ENCODE peak calls at places on chromosome 1, in eight cellular contexts. One of them, this sample, is unnamed.

GRCh38 chr1:223657978-223658377 is 7.5 kb downstream of the CAPN8 start:
- DNase-seq in neural progenitor cell: no peak
- DNase-seq in GM23338: no peak
- DNase-seq in OCI-LY7: no peak
- DNase-seq in MM.1S: no peak
- DNase-seq in SK-N-SH: no peak
- DNase-seq in GM23248: no peak
- DNase-seq in PC-3: no peak
- DNase-seq in this sample: no peak

GRCh38 chr1:52341861-52342260 is 24.1 kb downstream of the CC2D1B start:
- DNase-seq in neural progenitor cell: no peak
- DNase-seq in GM23338: no peak
- DNase-seq in OCI-LY7: no peak
- DNase-seq in MM.1S: no peak
- DNase-seq in SK-N-SH: no peak
- DNase-seq in GM23248: no peak
- DNase-seq in PC-3: no peak
- DNase-seq in this sample: no peak

GRCh38 chr1:180893614-180894013 is 19.1 kb upstream of the KIAA1614 start:
- DNase-seq in neural progenitor cell: no peak
- DNase-seq in GM23338: no peak
- DNase-seq in OCI-LY7: no peak
- DNase-seq in MM.1S: no peak
- DNase-seq in SK-N-SH: no peak
- DNase-seq in GM23248: no peak
- DNase-seq in PC-3: no peak
- DNase-seq in this sample: no peak

GRCh38 chr1:205750683-205751651 is 985 bp upstream of the NUCKS1 start:
- DNase-seq in neural progenitor cell: peak; percentile 10
- DNase-seq in GM23338: peak; percentile 67
- DNase-seq in OCI-LY7: no peak
- DNase-seq in MM.1S: no peak
- DNase-seq in SK-N-SH: no peak
- DNase-seq in GM23248: no peak
- DNase-seq in PC-3: no peak
- DNase-seq in this sample: peak; percentile 13

GRCh38 chr1:2192031-2192995 is 2.3 kb downstream of the FAAP20 start:
- DNase-seq in neural progenitor cell: no peak
- DNase-seq in GM23338: no peak
- DNase-seq in OCI-LY7: no peak
- DNase-seq in MM.1S: no peak
- DNase-seq in SK-N-SH: no peak
- DNase-seq in GM23248: peak; percentile 92
- DNase-seq in PC-3: no peak
- DNase-seq in this sample: peak; percentile 64

GRCh38 chr1:152167835-152168534 is 9.0 kb upstream of the RPTN start:
- DNase-seq in neural progenitor cell: no peak
- DNase-seq in GM23338: no peak
- DNase-seq in OCI-LY7: no peak
- DNase-seq in MM.1S: no peak
- DNase-seq in SK-N-SH: no peak
- DNase-seq in GM23248: peak; percentile 89
- DNase-seq in PC-3: peak; percentile 46
- DNase-seq in this sample: no peak

GRCh38 chr1:117058810-117059209 is 1.3 kb upstream of the TTF2 start:
- DNase-seq in neural progenitor cell: no peak
- DNase-seq in GM23338: no peak
- DNase-seq in OCI-LY7: peak; percentile 25
- DNase-seq in MM.1S: no peak
- DNase-seq in SK-N-SH: no peak
- DNase-seq in GM23248: no peak
- DNase-seq in PC-3: peak; percentile 11
- DNase-seq in this sample: no peak

GRCh38 chr1:218538341-218538740 is 193.2 kb downstream of the TGFB2 start:
- DNase-seq in neural progenitor cell: no peak
- DNase-seq in GM23338: no peak
- DNase-seq in OCI-LY7: no peak
- DNase-seq in MM.1S: no peak
- DNase-seq in SK-N-SH: no peak
- DNase-seq in GM23248: no peak
- DNase-seq in PC-3: no peak
- DNase-seq in this sample: no peak

GRCh38 chr1:66335125-66335524 is 198.8 kb upstream of the SGIP1 start:
- DNase-seq in neural progenitor cell: no peak
- DNase-seq in GM23338: no peak
- DNase-seq in OCI-LY7: no peak
- DNase-seq in MM.1S: no peak
- DNase-seq in SK-N-SH: no peak
- DNase-seq in GM23248: no peak
- DNase-seq in PC-3: no peak
- DNase-seq in this sample: no peak

GRCh38 chr1:201531551-201532425 is 7.1 kb upstream of the NAV1 start:
- DNase-seq in neural progenitor cell: peak; percentile 22
- DNase-seq in GM23338: peak; percentile 29
- DNase-seq in OCI-LY7: no peak
- DNase-seq in MM.1S: no peak
- DNase-seq in SK-N-SH: peak; percentile 48
- DNase-seq in GM23248: peak; percentile 51
- DNase-seq in PC-3: no peak
- DNase-seq in this sample: no peak

GRCh38 chr1:2411801-2412394 is 466 bp downstream of the PEX10 start:
- DNase-seq in neural progenitor cell: no peak
- DNase-seq in GM23338: no peak
- DNase-seq in OCI-LY7: peak; percentile 21
- DNase-seq in MM.1S: no peak
- DNase-seq in SK-N-SH: no peak
- DNase-seq in GM23248: peak; percentile 40
- DNase-seq in PC-3: peak; percentile 37
- DNase-seq in this sample: no peak

GRCh38 chr1:33348676-33349080 is 27.8 kb upstream of the A3GALT2 start:
- DNase-seq in neural progenitor cell: no peak
- DNase-seq in GM23338: no peak
- DNase-seq in OCI-LY7: no peak
- DNase-seq in MM.1S: peak; percentile 10
- DNase-seq in SK-N-SH: peak; percentile 50
- DNase-seq in GM23248: peak; percentile 46
- DNase-seq in PC-3: no peak
- DNase-seq in this sample: no peak

GRCh38 chr1:161200992-161201827 is 957 bp upstream of the NDUFS2 start:
- DNase-seq in neural progenitor cell: no peak
- DNase-seq in GM23338: peak; percentile 42
- DNase-seq in OCI-LY7: no peak
- DNase-seq in MM.1S: no peak
- DNase-seq in SK-N-SH: no peak
- DNase-seq in GM23248: peak; percentile 86
- DNase-seq in PC-3: no peak
- DNase-seq in this sample: no peak

GRCh38 chr1:93123141-93123783 is 44.2 kb downstream of the MTF2 start:
- DNase-seq in neural progenitor cell: no peak
- DNase-seq in GM23338: no peak
- DNase-seq in OCI-LY7: no peak
- DNase-seq in MM.1S: no peak
- DNase-seq in SK-N-SH: no peak
- DNase-seq in GM23248: no peak
- DNase-seq in PC-3: no peak
- DNase-seq in this sample: no peak

GRCh38 chr1:12188115-12188514 is 21.3 kb downstream of the TNFRSF1B start:
- DNase-seq in neural progenitor cell: no peak
- DNase-seq in GM23338: peak; percentile 61
- DNase-seq in OCI-LY7: no peak
- DNase-seq in MM.1S: no peak
- DNase-seq in SK-N-SH: no peak
- DNase-seq in GM23248: no peak
- DNase-seq in PC-3: no peak
- DNase-seq in this sample: no peak

GRCh38 chr1:103333141-103333540 is 192.4 kb upstream of the RNPC3 start:
- DNase-seq in neural progenitor cell: no peak
- DNase-seq in GM23338: no peak
- DNase-seq in OCI-LY7: no peak
- DNase-seq in MM.1S: peak; percentile 82
- DNase-seq in SK-N-SH: no peak
- DNase-seq in GM23248: no peak
- DNase-seq in PC-3: no peak
- DNase-seq in this sample: no peak

GRCh38 chr1:222105393-222105737 is 363.5 kb upstream of the DUSP10 start:
- DNase-seq in neural progenitor cell: no peak
- DNase-seq in GM23338: no peak
- DNase-seq in OCI-LY7: no peak
- DNase-seq in MM.1S: no peak
- DNase-seq in SK-N-SH: no peak
- DNase-seq in GM23248: no peak
- DNase-seq in PC-3: peak; percentile 86
- DNase-seq in this sample: peak; percentile 47

GRCh38 chr1:2104621-2105427 is 54.6 kb downstream of the PRKCZ start:
- DNase-seq in neural progenitor cell: peak; percentile 41
- DNase-seq in GM23338: peak; percentile 59
- DNase-seq in OCI-LY7: no peak
- DNase-seq in MM.1S: no peak
- DNase-seq in SK-N-SH: peak; percentile 67
- DNase-seq in GM23248: peak; percentile 23
- DNase-seq in PC-3: no peak
- DNase-seq in this sample: peak; percentile 78

GRCh38 chr1:35838693-35839245 is 31.0 kb downstream of the AGO4 start:
- DNase-seq in neural progenitor cell: no peak
- DNase-seq in GM23338: no peak
- DNase-seq in OCI-LY7: no peak
- DNase-seq in MM.1S: no peak
- DNase-seq in SK-N-SH: no peak
- DNase-seq in GM23248: peak; percentile 21
- DNase-seq in PC-3: no peak
- DNase-seq in this sample: no peak
- TF ChIP-seq EZH2phosphoT487 in neural progenitor cell: no peak
- TF ChIP-seq EZH2phosphoT487 in GM23338: no peak
- TF ChIP-seq EZH2phosphoT487 in OCI-LY7: no peak
- TF ChIP-seq EZH2phosphoT487 in MM.1S: no peak
- TF ChIP-seq EZH2phosphoT487 in SK-N-SH: no peak
- TF ChIP-seq EZH2phosphoT487 in GM23248: no peak
- TF ChIP-seq EZH2phosphoT487 in PC-3: no peak
- TF ChIP-seq EZH2phosphoT487 in this sample: no peak

DNA sequence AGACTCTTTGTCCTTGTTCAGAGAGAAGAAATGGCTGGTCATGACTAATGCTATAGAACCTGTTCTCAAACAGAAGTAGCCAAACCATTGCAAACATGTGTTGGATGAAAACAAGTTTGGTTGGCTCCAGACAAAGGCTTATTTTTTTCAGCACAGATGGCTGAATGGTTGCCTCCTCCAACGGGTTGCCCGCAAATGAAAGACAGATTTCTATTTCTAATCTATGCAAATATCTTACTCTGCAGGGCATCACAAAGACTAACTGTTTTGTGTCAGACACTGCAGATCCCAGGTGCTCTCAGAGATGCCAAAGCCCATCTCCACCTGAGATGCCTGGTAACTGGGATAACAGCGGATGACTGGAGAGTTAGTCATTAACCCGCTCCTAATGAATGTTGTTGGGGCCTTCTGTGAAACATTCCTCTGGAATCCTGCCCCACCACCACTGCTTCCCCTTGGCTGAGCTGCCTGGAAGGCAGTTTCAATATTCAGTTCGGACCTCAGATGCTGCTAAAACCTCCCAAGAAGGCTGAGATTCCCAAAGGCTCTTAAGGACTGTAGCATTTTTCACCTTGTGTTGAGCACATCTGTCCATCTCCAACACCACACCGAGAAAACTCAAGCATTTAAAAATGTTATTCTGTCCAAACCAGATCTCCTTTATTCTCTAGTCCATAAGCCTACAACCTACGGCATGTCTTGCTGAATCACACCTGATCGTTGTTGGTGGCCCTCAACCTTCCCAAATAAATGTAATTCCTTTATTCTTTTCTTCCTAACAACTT is 104.4 kb downstream of the PTPN14 start:
- DNase-seq in neural progenitor cell: peak; percentile 46
- DNase-seq in GM23338: peak; percentile 94
- DNase-seq in OCI-LY7: no peak
- DNase-seq in MM.1S: peak; percentile 70
- DNase-seq in SK-N-SH: peak; percentile 42
- DNase-seq in GM23248: peak; percentile 94
- DNase-seq in PC-3: peak; percentile 99
- DNase-seq in this sample: peak; percentile 76
- H3K4me3 ChIP-seq in neural progenitor cell: peak overlapping the region; percentile 1
- H3K4me3 ChIP-seq in GM23338: peak overlapping the region; percentile 2
- H3K4me3 ChIP-seq in OCI-LY7: no peak overlapping the region
- H3K4me3 ChIP-seq in MM.1S: no peak overlapping the region
- H3K4me3 ChIP-seq in SK-N-SH: peak overlapping the region; percentile 15
- H3K4me3 ChIP-seq in GM23248: peak overlapping the region; percentile 49
- H3K4me3 ChIP-seq in PC-3: peak overlapping the region; percentile 59
- H3K4me3 ChIP-seq in this sample: no peak overlapping the region

DNA sequence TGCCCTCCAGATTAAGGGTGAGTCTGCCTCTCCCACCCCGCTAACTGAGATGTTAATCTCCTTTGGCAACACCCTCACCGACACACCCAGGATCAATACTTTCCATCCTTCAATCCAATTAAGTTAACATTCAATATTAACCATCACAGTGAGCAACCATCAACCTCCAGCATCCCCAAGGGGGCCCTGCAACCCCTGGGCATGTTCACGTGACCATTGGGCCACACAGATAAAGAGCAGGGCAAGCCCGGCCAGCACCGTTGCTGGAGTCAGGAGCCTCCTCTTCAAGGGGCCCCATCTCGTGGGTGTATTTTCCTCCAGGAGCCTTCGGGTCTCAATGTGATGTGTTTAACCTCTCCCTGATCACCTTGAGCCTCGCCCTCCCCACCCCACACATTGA is 8.0 kb upstream of the GPR157 start:
- DNase-seq in neural progenitor cell: no peak
- DNase-seq in GM23338: no peak
- DNase-seq in OCI-LY7: no peak
- DNase-seq in MM.1S: no peak
- DNase-seq in SK-N-SH: no peak
- DNase-seq in GM23248: no peak
- DNase-seq in PC-3: no peak
- DNase-seq in this sample: no peak
- TF ChIP-seq EZH2phosphoT487 in neural progenitor cell: no peak
- TF ChIP-seq EZH2phosphoT487 in GM23338: no peak
- TF ChIP-seq EZH2phosphoT487 in OCI-LY7: no peak
- TF ChIP-seq EZH2phosphoT487 in MM.1S: no peak
- TF ChIP-seq EZH2phosphoT487 in SK-N-SH: no peak
- TF ChIP-seq EZH2phosphoT487 in GM23248: no peak
- TF ChIP-seq EZH2phosphoT487 in PC-3: no peak
- TF ChIP-seq EZH2phosphoT487 in this sample: no peak

DNA sequence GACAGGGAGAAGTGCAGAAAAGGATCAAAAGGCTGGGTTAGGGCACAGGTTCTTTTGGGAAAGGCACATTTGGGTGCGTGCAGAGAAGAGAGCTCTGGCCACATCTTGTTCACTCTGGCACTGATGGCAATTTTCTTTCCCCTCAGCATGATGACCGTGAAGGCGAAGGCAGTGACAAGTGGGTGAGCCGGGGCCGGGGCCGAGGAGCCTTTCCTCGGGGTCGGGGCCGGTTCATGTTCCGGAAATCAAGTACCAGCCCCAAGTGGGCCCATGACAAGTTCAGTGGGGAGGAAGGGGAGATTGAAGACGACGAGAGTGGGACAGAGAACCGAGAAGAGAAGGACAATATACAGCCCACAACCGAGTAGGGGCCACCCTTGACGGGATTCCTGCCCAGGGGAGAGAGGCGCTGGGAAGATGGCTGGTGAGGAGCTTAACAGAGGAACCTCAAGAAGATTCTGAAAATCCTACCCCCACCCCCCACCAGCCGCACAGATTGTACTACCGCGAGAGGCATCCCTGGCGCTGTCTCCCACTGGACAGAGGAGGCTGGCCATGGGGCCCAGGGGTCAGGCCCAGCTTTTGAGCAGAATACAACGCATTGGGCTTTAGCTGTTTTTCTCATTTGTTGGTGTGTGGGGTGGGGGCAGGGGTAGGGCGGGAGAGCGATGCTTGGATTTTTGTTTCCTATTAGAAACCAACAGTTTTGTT is 2.4 kb upstream of the SH3D21 start:
- DNase-seq in neural progenitor cell: no peak
- DNase-seq in GM23338: no peak
- DNase-seq in OCI-LY7: no peak
- DNase-seq in MM.1S: no peak
- DNase-seq in SK-N-SH: no peak
- DNase-seq in GM23248: no peak
- DNase-seq in PC-3: no peak
- DNase-seq in this sample: no peak
- H3K4me3 ChIP-seq in neural progenitor cell: no peak overlapping the region
- H3K4me3 ChIP-seq in GM23338: no peak overlapping the region
- H3K4me3 ChIP-seq in OCI-LY7: no peak overlapping the region
- H3K4me3 ChIP-seq in MM.1S: no peak overlapping the region
- H3K4me3 ChIP-seq in SK-N-SH: no peak overlapping the region
- H3K4me3 ChIP-seq in GM23248: no peak overlapping the region
- H3K4me3 ChIP-seq in PC-3: no peak overlapping the region
- H3K4me3 ChIP-seq in this sample: no peak overlapping the region

This sample was measured in hepatocyte.